ENCODE peak calls at places on chromosomes 12 and 14, in five cellular contexts. One of them, this sample, is unnamed.

GRCh38 chr12:47207829-47208248 is 128.1 kb upstream of the AMIGO2 start:
- DNase-seq in GM10248: peak
- DNase-seq in CD4-positive, alpha-beta T cell: no peak
- DNase-seq in PC-3: no peak
- DNase-seq in upper lobe of right lung: no peak
- DNase-seq in this sample: no peak

GRCh38 chr14:63383776-63384367 is 65.1 kb upstream of the GPHB5 start:
- DNase-seq in GM10248: peak
- DNase-seq in CD4-positive, alpha-beta T cell: peak
- DNase-seq in PC-3: no peak
- DNase-seq in upper lobe of right lung: no peak
- DNase-seq in this sample: no peak

GRCh38 chr14:65290830-65291229 is 121.7 kb upstream of the FUT8 start:
- DNase-seq in GM10248: no peak
- DNase-seq in CD4-positive, alpha-beta T cell: no peak
- DNase-seq in PC-3: peak
- DNase-seq in upper lobe of right lung: no peak
- DNase-seq in this sample: no peak

GRCh38 chr14:80906946-80907345 is 34.6 kb downstream of the CEP128 start:
- DNase-seq in GM10248: no peak
- DNase-seq in CD4-positive, alpha-beta T cell: no peak
- DNase-seq in PC-3: no peak
- DNase-seq in upper lobe of right lung: no peak
- DNase-seq in this sample: no peak

GRCh38 chr14:102949801-102950451 is 27.5 kb downstream of the AMN start:
- DNase-seq in GM10248: no peak
- DNase-seq in CD4-positive, alpha-beta T cell: no peak
- DNase-seq in PC-3: peak
- DNase-seq in upper lobe of right lung: no peak
- DNase-seq in this sample: no peak

GRCh38 chr12:46209165-46209564 is 59.7 kb downstream of the SLC38A1 start:
- DNase-seq in GM10248: no peak
- DNase-seq in CD4-positive, alpha-beta T cell: no peak
- DNase-seq in PC-3: peak
- DNase-seq in upper lobe of right lung: no peak
- DNase-seq in this sample: no peak

GRCh38 chr12:105860556-105861207 is 278.1 kb downstream of the NUAK1 start:
- DNase-seq in GM10248: no peak
- DNase-seq in CD4-positive, alpha-beta T cell: no peak
- DNase-seq in PC-3: peak
- DNase-seq in upper lobe of right lung: no peak
- DNase-seq in this sample: no peak

GRCh38 chr12:95820096-95820703 is 29.6 kb upstream of the NTN4 start:
- DNase-seq in GM10248: no peak
- DNase-seq in CD4-positive, alpha-beta T cell: no peak
- DNase-seq in PC-3: peak
- DNase-seq in upper lobe of right lung: no peak
- DNase-seq in this sample: no peak

GRCh38 chr12:121776190-121777098 is 17.0 kb downstream of the RHOF start:
- DNase-seq in GM10248: peak
- DNase-seq in CD4-positive, alpha-beta T cell: peak
- DNase-seq in PC-3: peak
- DNase-seq in upper lobe of right lung: peak
- DNase-seq in this sample: peak

GRCh38 chr12:94458882-94459772 is 540 bp downstream of the CEP83 start:
- DNase-seq in GM10248: peak
- DNase-seq in CD4-positive, alpha-beta T cell: no peak
- DNase-seq in PC-3: peak
- DNase-seq in upper lobe of right lung: no peak
- DNase-seq in this sample: no peak

GRCh38 chr14:56122306-56122705 is 4.1 kb downstream of the PELI2 start:
- DNase-seq in GM10248: no peak
- DNase-seq in CD4-positive, alpha-beta T cell: no peak
- DNase-seq in PC-3: no peak
- DNase-seq in upper lobe of right lung: no peak
- DNase-seq in this sample: no peak

DNA sequence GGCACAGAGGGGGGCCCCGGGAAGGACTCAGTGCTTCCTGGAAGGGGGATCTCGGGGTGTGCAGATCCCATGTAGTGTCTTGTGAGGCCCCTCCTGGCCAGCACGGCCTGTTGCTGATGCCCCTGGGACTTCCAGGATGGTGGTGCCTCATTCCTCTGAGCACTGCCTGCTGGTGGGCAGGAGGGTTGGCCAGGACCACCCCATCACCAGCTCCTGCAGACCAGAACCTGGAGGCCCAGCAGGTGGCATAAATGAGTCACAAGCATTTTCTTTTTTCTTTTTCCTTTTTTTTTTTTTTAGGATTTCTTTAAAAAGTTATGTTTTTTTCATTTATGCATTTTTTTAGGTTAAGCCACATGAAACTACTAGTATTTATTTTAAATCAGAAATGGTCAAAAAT is 8.0 kb downstream of the MMP17 start:
- DNase-seq in GM10248: no peak
- DNase-seq in CD4-positive, alpha-beta T cell: no peak
- DNase-seq in PC-3: peak
- DNase-seq in upper lobe of right lung: no peak
- DNase-seq in this sample: no peak
- TF ChIP-seq CTCF in GM10248: peak
- TF ChIP-seq CTCF in CD4-positive, alpha-beta T cell: peak
- TF ChIP-seq CTCF in PC-3: peak
- TF ChIP-seq CTCF in upper lobe of right lung: peak
- TF ChIP-seq CTCF in this sample: peak

DNA sequence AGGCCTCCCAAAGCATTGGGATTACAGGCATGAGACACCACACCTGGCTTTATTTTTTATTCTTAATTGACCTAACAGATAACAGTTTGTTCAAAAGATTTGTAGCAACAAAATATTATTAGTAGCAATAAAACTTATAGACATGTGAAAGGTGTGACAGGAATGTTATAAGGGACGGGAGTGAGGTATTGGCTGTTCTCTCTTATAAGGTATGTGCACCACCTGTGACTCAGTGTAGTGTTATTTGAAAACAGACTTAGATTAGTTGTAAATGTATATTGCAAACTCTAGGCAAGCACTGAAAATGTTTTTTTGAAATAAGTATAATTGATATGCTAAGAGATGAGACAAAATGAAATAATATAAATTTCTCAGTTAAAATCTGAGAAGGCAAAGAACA is 57.8 kb downstream of the KLRG1 start:
- DNase-seq in GM10248: no peak
- DNase-seq in CD4-positive, alpha-beta T cell: no peak
- DNase-seq in PC-3: no peak
- DNase-seq in upper lobe of right lung: no peak
- DNase-seq in this sample: no peak
- TF ChIP-seq CTCF in GM10248: no peak
- TF ChIP-seq CTCF in CD4-positive, alpha-beta T cell: no peak
- TF ChIP-seq CTCF in PC-3: no peak
- TF ChIP-seq CTCF in upper lobe of right lung: no peak
- TF ChIP-seq CTCF in this sample: no peak

GRCh38 chr12:124734224-124734788 is 129.4 kb downstream of the SCARB1 start:
- DNase-seq in GM10248: no peak
- DNase-seq in CD4-positive, alpha-beta T cell: no peak
- DNase-seq in PC-3: no peak
- DNase-seq in upper lobe of right lung: peak
- DNase-seq in this sample: peak
- TF ChIP-seq CTCF in GM10248: no peak
- TF ChIP-seq CTCF in CD4-positive, alpha-beta T cell: no peak
- TF ChIP-seq CTCF in PC-3: no peak
- TF ChIP-seq CTCF in upper lobe of right lung: no peak
- TF ChIP-seq CTCF in this sample: peak

GRCh38 chr12:83823386-83824045 is 1089.1 kb downstream of the SLC6A15 start:
- DNase-seq in GM10248: peak
- DNase-seq in CD4-positive, alpha-beta T cell: no peak
- DNase-seq in PC-3: peak
- DNase-seq in upper lobe of right lung: no peak
- DNase-seq in this sample: peak
- TF ChIP-seq CTCF in GM10248: peak
- TF ChIP-seq CTCF in CD4-positive, alpha-beta T cell: no peak
- TF ChIP-seq CTCF in PC-3: peak
- TF ChIP-seq CTCF in upper lobe of right lung: peak
- TF ChIP-seq CTCF in this sample: peak

GRCh38 chr12:49069507-49070346 is at the start of gene RHEBL1:
- DNase-seq in GM10248: peak
- DNase-seq in CD4-positive, alpha-beta T cell: peak
- DNase-seq in PC-3: peak
- DNase-seq in upper lobe of right lung: peak
- DNase-seq in this sample: peak
- TF ChIP-seq CTCF in GM10248: peak
- TF ChIP-seq CTCF in CD4-positive, alpha-beta T cell: no peak
- TF ChIP-seq CTCF in PC-3: peak
- TF ChIP-seq CTCF in upper lobe of right lung: peak
- TF ChIP-seq CTCF in this sample: peak

This sample was measured in CD14-positive monocyte.